ENCODE peak calls at places on chromosomes 5 and 9, in six cellular contexts. One of them, this sample, is unnamed.

GRCh38 chr5:4862500-4862899 is 277.6 kb upstream of the ADAMTS16 start:
- DNase-seq in HepG2: peak
- DNase-seq in K562: peak
- DNase-seq in GM12891: no peak
- DNase-seq in H1: no peak
- DNase-seq in GM12878: no peak
- DNase-seq in this sample: no peak

GRCh38 chr9:77883846-77884771 is 147.5 kb downstream of the GNAQ start:
- DNase-seq in K562: no peak
- DNase-seq in GM12878: no peak
- DNase-seq in HepG2: no peak
- DNase-seq in H1: no peak
- DNase-seq in GM12891: no peak
- DNase-seq in this sample: no peak

GRCh38 chr9:98091735-98092632 is 27.0 kb downstream of the TRIM14 start:
- DNase-seq in HepG2: no peak
- DNase-seq in H1: peak
- DNase-seq in K562: no peak
- DNase-seq in GM12891: no peak
- DNase-seq in GM12878: no peak
- DNase-seq in this sample: no peak

GRCh38 chr5:150492621-150493020 is 15.3 kb upstream of the NDST1 start:
- DNase-seq in K562: no peak
- DNase-seq in GM12878: no peak
- DNase-seq in GM12891: no peak
- DNase-seq in HepG2: no peak
- DNase-seq in H1: no peak
- DNase-seq in this sample: no peak

GRCh38 chr5:172525633-172526360 is 71.5 kb upstream of the SH3PXD2B start:
- DNase-seq in HepG2: no peak
- DNase-seq in GM12878: no peak
- DNase-seq in GM12891: no peak
- DNase-seq in K562: no peak
- DNase-seq in H1: peak
- DNase-seq in this sample: no peak

GRCh38 chr5:173745123-173745522 is 128.7 kb upstream of the BOD1 start:
- DNase-seq in GM12878: peak
- DNase-seq in K562: no peak
- DNase-seq in H1: no peak
- DNase-seq in HepG2: no peak
- DNase-seq in GM12891: no peak
- DNase-seq in this sample: peak

GRCh38 chr5:143576721-143577484 is 173.4 kb upstream of the NR3C1 start:
- DNase-seq in HepG2: no peak
- DNase-seq in K562: no peak
- DNase-seq in GM12891: no peak
- DNase-seq in H1: no peak
- DNase-seq in GM12878: no peak
- DNase-seq in this sample: no peak

GRCh38 chr5:139646912-139647391 is 1.2 kb upstream of the CXXC5 start:
- DNase-seq in GM12878: no peak
- DNase-seq in K562: peak
- DNase-seq in HepG2: no peak
- DNase-seq in GM12891: no peak
- DNase-seq in H1: no peak
- DNase-seq in this sample: no peak

GRCh38 chr9:36798350-36799065 is 225.8 kb downstream of the MELK start:
- DNase-seq in GM12878: no peak
- DNase-seq in GM12891: peak
- DNase-seq in K562: peak
- DNase-seq in H1: no peak
- DNase-seq in HepG2: peak
- DNase-seq in this sample: peak

GRCh38 chr9:15642369-15642962 is 89.6 kb downstream of the CCDC171 start:
- DNase-seq in HepG2: peak
- DNase-seq in GM12891: no peak
- DNase-seq in K562: peak
- DNase-seq in GM12878: no peak
- DNase-seq in H1: no peak
- DNase-seq in this sample: no peak

GRCh38 chr5:20649966-20650365 is 662.0 kb upstream of the CDH18 start:
- DNase-seq in K562: no peak
- DNase-seq in GM12878: no peak
- DNase-seq in H1: no peak
- DNase-seq in GM12891: no peak
- DNase-seq in HepG2: no peak
- DNase-seq in this sample: no peak

GRCh38 chr5:106121972-106122605 is 1548.6 kb downstream of the EFNA5 start:
- DNase-seq in GM12891: peak
- DNase-seq in K562: peak
- DNase-seq in HepG2: no peak
- DNase-seq in H1: peak
- DNase-seq in GM12878: no peak
- DNase-seq in this sample: peak

GRCh38 chr5:103397996-103398581 is 139.5 kb downstream of the MACIR start:
- DNase-seq in GM12891: no peak
- DNase-seq in GM12878: no peak
- DNase-seq in HepG2: no peak
- DNase-seq in K562: no peak
- DNase-seq in H1: no peak
- DNase-seq in this sample: no peak

GRCh38 chr5:59609501-59610265 is 283.8 kb downstream of the PDE4D start:
- DNase-seq in GM12891: no peak
- DNase-seq in K562: no peak
- DNase-seq in H1: no peak
- DNase-seq in GM12878: no peak
- DNase-seq in HepG2: no peak
- DNase-seq in this sample: no peak

GRCh38 chr5:75916144-75916543 is 167.0 kb upstream of the SV2C start:
- DNase-seq in H1: no peak
- DNase-seq in HepG2: no peak
- DNase-seq in GM12891: no peak
- DNase-seq in K562: no peak
- DNase-seq in GM12878: no peak
- DNase-seq in this sample: no peak

GRCh38 chr5:32964246-32964645 is 253.1 kb downstream of the NPR3 start:
- DNase-seq in HepG2: no peak
- DNase-seq in GM12878: no peak
- DNase-seq in K562: no peak
- DNase-seq in H1: no peak
- DNase-seq in GM12891: no peak
- DNase-seq in this sample: no peak

GRCh38 chr5:66884589-66885228 is 288.5 kb downstream of the MAST4 start:
- DNase-seq in HepG2: no peak
- DNase-seq in GM12891: no peak
- DNase-seq in H1: no peak
- DNase-seq in GM12878: no peak
- DNase-seq in K562: no peak
- DNase-seq in this sample: no peak

GRCh38 chr5:2703615-2704014 is 47.9 kb downstream of the IRX2 start:
- DNase-seq in H1: no peak
- DNase-seq in GM12891: no peak
- DNase-seq in GM12878: no peak
- DNase-seq in K562: no peak
- DNase-seq in HepG2: no peak
- DNase-seq in this sample: no peak

GRCh38 chr5:112738180-112738560 is 485 bp downstream of the APC start:
- DNase-seq in K562: peak
- DNase-seq in HepG2: no peak
- DNase-seq in H1: peak
- DNase-seq in GM12878: no peak
- DNase-seq in GM12891: no peak
- DNase-seq in this sample: no peak

GRCh38 chr9:73264636-73265035 is 113.0 kb downstream of the ANXA1 start:
- DNase-seq in GM12878: no peak
- DNase-seq in GM12891: no peak
- DNase-seq in K562: no peak
- DNase-seq in H1: no peak
- DNase-seq in HepG2: no peak
- DNase-seq in this sample: no peak

GRCh38 chr9:135212961-135213360 is 125.5 kb downstream of the OLFM1 start:
- DNase-seq in GM12878: no peak
- DNase-seq in HepG2: no peak
- DNase-seq in GM12891: no peak
- DNase-seq in H1: no peak
- DNase-seq in K562: no peak
- DNase-seq in this sample: no peak

GRCh38 chr5:72246954-72247442 is 73.0 kb downstream of the MRPS27 start:
- DNase-seq in H1: no peak
- DNase-seq in GM12891: no peak
- DNase-seq in GM12878: no peak
- DNase-seq in HepG2: no peak
- DNase-seq in K562: no peak
- DNase-seq in this sample: no peak

GRCh38 chr5:135569755-135570452 is 8.9 kb downstream of the CXCL14 start:
- DNase-seq in HepG2: peak
- DNase-seq in GM12878: no peak
- DNase-seq in GM12891: no peak
- DNase-seq in K562: peak
- DNase-seq in H1: peak
- DNase-seq in this sample: no peak

GRCh38 chr5:35753500-35753899 is 103.2 kb upstream of the IL7R start:
- DNase-seq in HepG2: no peak
- DNase-seq in GM12891: no peak
- DNase-seq in H1: no peak
- DNase-seq in GM12878: no peak
- DNase-seq in K562: no peak
- DNase-seq in this sample: no peak

GRCh38 chr9:32136700-32137339 is 247.6 kb upstream of the ACO1 start:
- DNase-seq in HepG2: peak
- DNase-seq in GM12891: no peak
- DNase-seq in H1: no peak
- DNase-seq in GM12878: no peak
- DNase-seq in K562: no peak
- DNase-seq in this sample: no peak

GRCh38 chr5:59840200-59840601 is 53.3 kb downstream of the PDE4D start:
- DNase-seq in K562: no peak
- DNase-seq in GM12891: no peak
- DNase-seq in HepG2: peak
- DNase-seq in GM12878: no peak
- DNase-seq in H1: no peak
- DNase-seq in this sample: no peak

DNA sequence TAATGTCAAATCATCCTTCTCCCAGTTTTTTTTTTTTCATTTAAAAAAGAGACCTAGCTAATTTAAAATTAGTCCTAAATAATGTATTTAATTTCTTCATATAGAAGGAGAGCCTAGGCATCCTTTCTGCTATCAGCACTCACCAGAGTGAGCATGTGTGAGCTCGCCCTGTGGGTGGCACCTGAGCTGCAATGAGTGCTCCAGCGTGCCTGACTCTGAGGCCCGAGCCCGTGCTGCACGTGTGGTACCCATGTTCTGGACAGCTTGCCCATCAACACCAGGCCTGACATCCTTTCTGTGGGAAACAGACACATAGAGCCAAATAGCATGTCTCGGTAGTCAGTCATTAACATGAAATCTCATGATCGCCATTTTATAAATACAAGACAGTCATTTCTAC is 381.4 kb downstream of the DTWD2 start:
- DNase-seq in HepG2: no peak
- DNase-seq in GM12891: no peak
- DNase-seq in GM12878: no peak
- DNase-seq in K562: no peak
- DNase-seq in H1: no peak
- DNase-seq in this sample: no peak
- TF ChIP-seq TAF1 in HepG2: no peak
- TF ChIP-seq TAF1 in GM12891: no peak
- TF ChIP-seq TAF1 in GM12878: no peak
- TF ChIP-seq TAF1 in K562: no peak
- TF ChIP-seq TAF1 in H1: no peak
- TF ChIP-seq TAF1 in this sample: no peak

GRCh38 chr9:113738506-113738897 is 137.6 kb upstream of the ZNF618 start:
- DNase-seq in K562: no peak
- DNase-seq in HepG2: no peak
- DNase-seq in GM12878: no peak
- DNase-seq in GM12891: no peak
- DNase-seq in H1: peak
- DNase-seq in this sample: no peak

GRCh38 chr9:113742878-113743277 is 133.2 kb upstream of the ZNF618 start:
- DNase-seq in GM12891: no peak
- DNase-seq in HepG2: no peak
- DNase-seq in K562: no peak
- DNase-seq in GM12878: no peak
- DNase-seq in H1: no peak
- DNase-seq in this sample: no peak

GRCh38 chr9:113737414-113738271 is 138.5 kb upstream of the ZNF618 start:
- DNase-seq in H1: peak
- DNase-seq in K562: peak
- DNase-seq in HepG2: peak
- DNase-seq in GM12878: no peak
- DNase-seq in GM12891: peak
- DNase-seq in this sample: no peak

GRCh38 chr9:113742471-113742870 is 133.6 kb upstream of the ZNF618 start:
- DNase-seq in GM12891: no peak
- DNase-seq in GM12878: no peak
- DNase-seq in K562: no peak
- DNase-seq in HepG2: no peak
- DNase-seq in H1: peak
- DNase-seq in this sample: no peak

GRCh38 chr9:113738898-113739604 is 137.1 kb upstream of the ZNF618 start:
- DNase-seq in H1: no peak
- DNase-seq in K562: no peak
- DNase-seq in GM12891: no peak
- DNase-seq in HepG2: no peak
- DNase-seq in GM12878: no peak
- DNase-seq in this sample: no peak
- TF ChIP-seq POLR2AphosphoS5 in H1: no peak
- TF ChIP-seq POLR2AphosphoS5 in K562: no peak
- TF ChIP-seq POLR2AphosphoS5 in GM12891: no peak
- TF ChIP-seq POLR2AphosphoS5 in HepG2: no peak
- TF ChIP-seq POLR2AphosphoS5 in GM12878: no peak
- TF ChIP-seq POLR2AphosphoS5 in this sample: no peak

DNA sequence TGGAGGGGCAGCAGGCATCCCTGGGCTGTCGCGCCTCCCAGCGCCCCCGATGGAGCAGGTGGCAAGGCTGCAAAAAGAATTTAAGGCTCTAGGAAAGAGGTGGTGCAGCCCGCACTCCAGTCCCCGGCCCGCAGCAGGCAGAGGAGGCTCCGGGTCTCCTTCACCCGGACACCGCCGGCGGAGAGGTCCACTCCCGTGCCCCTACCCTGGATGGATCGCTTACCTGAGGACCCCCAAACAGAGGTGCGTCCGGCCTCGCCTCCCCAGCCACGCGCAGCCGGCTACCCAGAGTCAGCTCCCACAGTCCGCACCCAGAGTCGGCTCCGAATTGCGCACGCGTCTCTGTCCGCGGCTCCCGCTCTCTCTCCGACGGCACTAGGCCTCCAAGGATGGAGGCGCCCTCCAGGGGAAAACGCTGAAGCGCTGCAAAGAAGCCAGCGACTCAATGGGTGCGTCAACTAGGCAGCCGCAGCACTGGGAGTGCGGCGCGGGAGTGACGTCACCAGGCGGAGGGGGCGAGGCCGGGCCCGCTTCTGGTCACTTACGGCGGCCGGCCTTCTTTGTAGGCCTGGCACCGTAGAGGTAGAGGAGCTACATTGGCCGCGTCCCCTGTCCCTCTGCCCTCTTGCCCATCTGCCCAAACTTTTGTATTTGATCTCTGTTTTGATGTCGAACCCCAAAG is at the start of gene ELP1:
- DNase-seq in HepG2: peak
- DNase-seq in K562: peak
- DNase-seq in H1: peak
- DNase-seq in GM12891: peak
- DNase-seq in GM12878: peak
- DNase-seq in this sample: peak
- TF ChIP-seq POLR2A in HepG2: peak
- TF ChIP-seq POLR2A in K562: peak
- TF ChIP-seq POLR2A in H1: peak
- TF ChIP-seq POLR2A in GM12891: peak
- TF ChIP-seq POLR2A in GM12878: peak
- TF ChIP-seq POLR2A in this sample: peak

GRCh38 chr9:95857896-95858295 is 17.6 kb upstream of the ERCC6L2 start:
- DNase-seq in H1: no peak
- DNase-seq in GM12891: no peak
- DNase-seq in HepG2: no peak
- DNase-seq in K562: no peak
- DNase-seq in GM12878: peak
- DNase-seq in this sample: no peak
- TF ChIP-seq TAF1 in H1: no peak
- TF ChIP-seq TAF1 in GM12891: no peak
- TF ChIP-seq TAF1 in HepG2: no peak
- TF ChIP-seq TAF1 in K562: no peak
- TF ChIP-seq TAF1 in GM12878: no peak
- TF ChIP-seq TAF1 in this sample: no peak

This sample was measured in GM12892.